ENCODE peak calls at places on chromosome 3, in seven cellular contexts. One of them, this sample, is unnamed.

GRCh38 chr3:191762323-191762960 is 301.5 kb downstream of the PYDC2 start:
- DNase-seq in RWPE1: peak; percentile 41
- DNase-seq in naive thymus-derived CD4-positive, alpha-beta T cell: no peak
- DNase-seq in iris pigment epithelial cell: peak; percentile 79
- DNase-seq in tibial artery: no peak
- DNase-seq in HCT116: no peak
- DNase-seq in C1 segment of cervical spinal cord: no peak
- DNase-seq in this sample: no peak

GRCh38 chr3:31157893-31158620 is 263.6 kb upstream of the GADL1 start:
- DNase-seq in RWPE1: no peak
- DNase-seq in naive thymus-derived CD4-positive, alpha-beta T cell: no peak
- DNase-seq in iris pigment epithelial cell: peak; percentile 10
- DNase-seq in tibial artery: no peak
- DNase-seq in HCT116: no peak
- DNase-seq in C1 segment of cervical spinal cord: no peak
- DNase-seq in this sample: no peak

GRCh38 chr3:52299815-52300611 is 12.4 kb downstream of the GLYCTK start:
- DNase-seq in RWPE1: no peak
- DNase-seq in naive thymus-derived CD4-positive, alpha-beta T cell: no peak
- DNase-seq in iris pigment epithelial cell: peak; percentile 29
- DNase-seq in tibial artery: no peak
- DNase-seq in HCT116: no peak
- DNase-seq in C1 segment of cervical spinal cord: no peak
- DNase-seq in this sample: no peak

GRCh38 chr3:146504546-146505197 is 35.3 kb upstream of the PLSCR2 start:
- DNase-seq in RWPE1: no peak
- DNase-seq in naive thymus-derived CD4-positive, alpha-beta T cell: no peak
- DNase-seq in iris pigment epithelial cell: no peak
- DNase-seq in tibial artery: no peak
- DNase-seq in HCT116: peak; percentile 33
- DNase-seq in C1 segment of cervical spinal cord: no peak
- DNase-seq in this sample: no peak

GRCh38 chr3:13874891-13875290 is 5.0 kb downstream of the WNT7A start:
- DNase-seq in RWPE1: no peak
- DNase-seq in naive thymus-derived CD4-positive, alpha-beta T cell: no peak
- DNase-seq in iris pigment epithelial cell: no peak
- DNase-seq in tibial artery: no peak
- DNase-seq in HCT116: no peak
- DNase-seq in C1 segment of cervical spinal cord: peak; percentile 18
- DNase-seq in this sample: no peak

GRCh38 chr3:113084777-113085176 is 94.0 kb downstream of the GTPBP8 start:
- DNase-seq in RWPE1: peak; percentile 32
- DNase-seq in naive thymus-derived CD4-positive, alpha-beta T cell: no peak
- DNase-seq in iris pigment epithelial cell: peak; percentile 34
- DNase-seq in tibial artery: no peak
- DNase-seq in HCT116: no peak
- DNase-seq in C1 segment of cervical spinal cord: no peak
- DNase-seq in this sample: no peak

GRCh38 chr3:187020376-187020775 is 90.0 kb downstream of the ST6GAL1 start:
- DNase-seq in RWPE1: no peak
- DNase-seq in naive thymus-derived CD4-positive, alpha-beta T cell: peak; percentile 75
- DNase-seq in iris pigment epithelial cell: no peak
- DNase-seq in tibial artery: no peak
- DNase-seq in HCT116: no peak
- DNase-seq in C1 segment of cervical spinal cord: no peak
- DNase-seq in this sample: no peak

GRCh38 chr3:17808994-17809393 is 66.6 kb upstream of the TBC1D5 start:
- DNase-seq in RWPE1: no peak
- DNase-seq in naive thymus-derived CD4-positive, alpha-beta T cell: no peak
- DNase-seq in iris pigment epithelial cell: peak; percentile 52
- DNase-seq in tibial artery: no peak
- DNase-seq in HCT116: no peak
- DNase-seq in C1 segment of cervical spinal cord: no peak
- DNase-seq in this sample: no peak

GRCh38 chr3:37864904-37865303 is 3.2 kb downstream of the CTDSPL start:
- DNase-seq in RWPE1: no peak
- DNase-seq in naive thymus-derived CD4-positive, alpha-beta T cell: peak; percentile 14
- DNase-seq in iris pigment epithelial cell: no peak
- DNase-seq in tibial artery: no peak
- DNase-seq in HCT116: no peak
- DNase-seq in C1 segment of cervical spinal cord: no peak
- DNase-seq in this sample: no peak

GRCh38 chr3:125671461-125672243 is 76.4 kb upstream of the OSBPL11 start:
- DNase-seq in RWPE1: no peak
- DNase-seq in naive thymus-derived CD4-positive, alpha-beta T cell: no peak
- DNase-seq in iris pigment epithelial cell: no peak
- DNase-seq in tibial artery: no peak
- DNase-seq in HCT116: no peak
- DNase-seq in C1 segment of cervical spinal cord: no peak
- DNase-seq in this sample: no peak

GRCh38 chr3:189739396-189739795 is 108.2 kb downstream of the TP63 start:
- DNase-seq in RWPE1: no peak
- DNase-seq in naive thymus-derived CD4-positive, alpha-beta T cell: no peak
- DNase-seq in iris pigment epithelial cell: no peak
- DNase-seq in tibial artery: no peak
- DNase-seq in HCT116: no peak
- DNase-seq in C1 segment of cervical spinal cord: no peak
- DNase-seq in this sample: no peak

GRCh38 chr3:184712579-184713355 is 903 bp upstream of the MAGEF1 start:
- DNase-seq in RWPE1: peak; percentile 28
- DNase-seq in naive thymus-derived CD4-positive, alpha-beta T cell: no peak
- DNase-seq in iris pigment epithelial cell: no peak
- DNase-seq in tibial artery: no peak
- DNase-seq in HCT116: no peak
- DNase-seq in C1 segment of cervical spinal cord: no peak
- DNase-seq in this sample: no peak

GRCh38 chr3:129608087-129608935 is 1.8 kb upstream of the PLXND1 start:
- DNase-seq in RWPE1: no peak
- DNase-seq in naive thymus-derived CD4-positive, alpha-beta T cell: no peak
- DNase-seq in iris pigment epithelial cell: peak; percentile 59
- DNase-seq in tibial artery: no peak
- DNase-seq in HCT116: no peak
- DNase-seq in C1 segment of cervical spinal cord: no peak
- DNase-seq in this sample: no peak

GRCh38 chr3:52124126-52124525 is 30.1 kb downstream of the POC1A start:
- DNase-seq in RWPE1: no peak
- DNase-seq in naive thymus-derived CD4-positive, alpha-beta T cell: no peak
- DNase-seq in iris pigment epithelial cell: no peak
- DNase-seq in tibial artery: no peak
- DNase-seq in HCT116: no peak
- DNase-seq in C1 segment of cervical spinal cord: no peak
- DNase-seq in this sample: no peak

GRCh38 chr3:189712906-189713483 is 81.8 kb downstream of the TP63 start:
- DNase-seq in RWPE1: no peak
- DNase-seq in naive thymus-derived CD4-positive, alpha-beta T cell: no peak
- DNase-seq in iris pigment epithelial cell: peak; percentile 12
- DNase-seq in tibial artery: no peak
- DNase-seq in HCT116: no peak
- DNase-seq in C1 segment of cervical spinal cord: no peak
- DNase-seq in this sample: no peak

GRCh38 chr3:194013928-194014327 is 122.0 kb upstream of the HES1 start:
- DNase-seq in RWPE1: no peak
- DNase-seq in naive thymus-derived CD4-positive, alpha-beta T cell: no peak
- DNase-seq in iris pigment epithelial cell: no peak
- DNase-seq in tibial artery: no peak
- DNase-seq in HCT116: no peak
- DNase-seq in C1 segment of cervical spinal cord: no peak
- DNase-seq in this sample: no peak

This sample was measured in KG1.